ENCODE peak calls at places on chromosomes 4 and X, in four cellular contexts. One of them, this sample, is unnamed.

GRCh38 chr4:2058264-2059033 is 678 bp upstream of the NAT8L start:
- DNase-seq in GM12878: no peak
- DNase-seq in K562: peak
- DNase-seq in HL-60: no peak
- DNase-seq in this sample: no peak

GRCh38 chr4:8858188-8858924 is 13.3 kb downstream of the HMX1 start:
- DNase-seq in K562: no peak
- DNase-seq in GM12878: no peak
- DNase-seq in HL-60: no peak
- DNase-seq in this sample: no peak

GRCh38 chr4:89296399-89296798 is 11.2 kb downstream of the GPRIN3 start:
- DNase-seq in HL-60: no peak
- DNase-seq in GM12878: no peak
- DNase-seq in K562: no peak
- DNase-seq in this sample: no peak

GRCh38 chr4:122481766-122482405 is 25.4 kb upstream of the IL2 start:
- DNase-seq in K562: no peak
- DNase-seq in HL-60: no peak
- DNase-seq in GM12878: no peak
- DNase-seq in this sample: no peak

GRCh38 chr4:26034849-26035248 is 120.8 kb downstream of the SMIM20 start:
- DNase-seq in K562: no peak
- DNase-seq in HL-60: no peak
- DNase-seq in GM12878: no peak
- DNase-seq in this sample: no peak

GRCh38 chr4:125254111-125254510 is 60.6 kb upstream of the FAT4 start:
- DNase-seq in GM12878: no peak
- DNase-seq in HL-60: no peak
- DNase-seq in K562: no peak
- DNase-seq in this sample: no peak

GRCh38 chrX:131405497-131405896 is 116.4 kb upstream of the IGSF1 start:
- DNase-seq in GM12878: no peak
- DNase-seq in HL-60: no peak
- DNase-seq in K562: peak
- DNase-seq in this sample: no peak

GRCh38 chr4:38284294-38285045 is 324.3 kb downstream of the PTTG2 start:
- DNase-seq in K562: peak
- DNase-seq in HL-60: no peak
- DNase-seq in GM12878: no peak
- DNase-seq in this sample: no peak

GRCh38 chrX:22095306-22095705 is 63.2 kb downstream of the PHEX start:
- DNase-seq in GM12878: no peak
- DNase-seq in HL-60: no peak
- DNase-seq in K562: no peak
- DNase-seq in this sample: no peak

GRCh38 chrX:100410083-100410590 is at the start of gene PCDH19:
- DNase-seq in HL-60: no peak
- DNase-seq in K562: no peak
- DNase-seq in GM12878: no peak
- DNase-seq in this sample: no peak

GRCh38 chrX:55057691-55058249 is 17.1 kb upstream of the PAGE2B start:
- DNase-seq in GM12878: no peak
- DNase-seq in HL-60: peak
- DNase-seq in K562: peak
- DNase-seq in this sample: no peak
- TF ChIP-seq SPI1 in GM12878: no peak
- TF ChIP-seq SPI1 in HL-60: no peak
- TF ChIP-seq SPI1 in K562: no peak
- TF ChIP-seq SPI1 in this sample: no peak

DNA sequence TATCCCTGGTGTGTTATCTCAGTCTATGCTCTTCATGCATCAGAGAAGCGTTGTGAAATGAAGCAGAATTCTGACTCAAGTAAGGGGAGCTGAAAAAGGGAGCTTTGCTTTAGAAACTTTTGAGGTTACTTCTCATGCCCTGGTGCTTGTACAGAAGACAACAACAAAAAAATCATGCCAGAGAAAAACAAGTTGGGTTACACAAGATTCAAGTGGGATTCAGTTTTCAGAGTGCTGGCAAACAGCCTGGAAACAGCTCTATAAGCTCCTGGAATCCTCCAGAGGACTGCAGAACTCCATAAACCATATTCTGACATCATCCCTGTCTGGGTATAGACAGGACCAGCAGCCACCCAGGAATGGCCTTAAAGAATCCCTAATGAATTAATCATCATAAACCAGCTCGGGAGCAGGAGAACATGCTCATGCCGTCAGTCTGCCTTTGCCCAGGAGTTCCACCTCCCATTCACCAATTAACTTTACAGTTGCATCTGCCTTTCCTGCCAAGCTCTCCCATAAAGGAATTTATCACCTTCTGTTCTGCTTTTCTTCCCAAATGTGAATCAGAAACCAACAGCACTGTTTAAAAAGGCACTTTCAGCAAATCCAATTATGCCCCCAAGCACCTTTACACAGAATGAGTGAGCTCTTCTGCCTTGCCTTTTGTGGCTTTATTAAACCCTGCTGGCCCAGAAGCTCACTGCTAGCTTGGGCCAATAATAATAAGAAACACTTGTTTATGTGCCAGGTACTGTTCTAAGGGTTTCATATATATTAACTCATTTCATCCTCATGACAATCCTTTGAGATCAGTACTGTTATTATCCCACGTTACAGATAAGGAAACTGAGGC is 54.5 kb upstream of the FBXW7 start:
- DNase-seq in HL-60: no peak
- DNase-seq in K562: no peak
- DNase-seq in GM12878: no peak
- DNase-seq in this sample: no peak
- TF ChIP-seq POLR2AphosphoS5 in HL-60: no peak
- TF ChIP-seq POLR2AphosphoS5 in K562: no peak
- TF ChIP-seq POLR2AphosphoS5 in GM12878: no peak
- TF ChIP-seq POLR2AphosphoS5 in this sample: no peak

GRCh38 chr4:74714731-74715130 is 79.6 kb downstream of the BTC start:
- DNase-seq in K562: no peak
- DNase-seq in HL-60: no peak
- DNase-seq in GM12878: no peak
- DNase-seq in this sample: no peak

GRCh38 chr4:74716436-74716765 is 77.9 kb downstream of the BTC start:
- DNase-seq in HL-60: no peak
- DNase-seq in K562: no peak
- DNase-seq in GM12878: no peak
- DNase-seq in this sample: no peak

DNA sequence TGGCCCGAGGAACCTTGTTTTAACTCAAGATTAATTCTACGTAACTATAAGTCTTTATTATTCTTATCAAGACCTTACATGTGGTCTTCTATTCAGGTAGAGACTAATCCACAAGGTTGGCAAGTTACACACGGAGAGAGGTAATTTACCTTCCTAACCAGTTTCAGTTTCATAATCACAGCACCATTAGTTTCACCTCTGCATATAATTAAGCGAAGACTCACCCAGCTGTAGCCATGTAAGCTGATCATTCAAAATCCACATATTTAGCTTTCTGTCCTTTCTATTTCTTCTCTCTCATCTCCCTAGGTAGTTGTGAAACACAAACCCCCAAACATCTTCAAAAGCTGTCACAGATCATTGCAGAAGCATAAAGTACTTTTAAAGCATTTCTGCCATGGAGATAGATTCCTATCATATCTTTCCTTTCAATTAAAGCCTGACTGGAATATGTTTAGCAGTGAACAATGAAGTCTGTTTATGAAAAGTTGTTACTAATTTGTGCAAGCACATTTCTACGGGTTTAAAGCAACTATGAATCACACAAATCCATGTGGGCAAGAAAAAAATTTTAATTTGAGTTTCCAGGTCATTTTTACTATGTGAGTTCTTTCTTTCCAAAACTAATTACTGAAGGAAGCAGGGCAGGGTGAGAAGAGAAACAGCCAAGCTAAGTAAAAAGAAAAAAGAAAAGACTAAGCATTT is 78.4 kb downstream of the BTC start:
- DNase-seq in K562: no peak
- DNase-seq in GM12878: no peak
- DNase-seq in HL-60: no peak
- DNase-seq in this sample: no peak
- TF ChIP-seq SPI1 in K562: no peak
- TF ChIP-seq SPI1 in GM12878: no peak
- TF ChIP-seq SPI1 in HL-60: no peak
- TF ChIP-seq SPI1 in this sample: no peak

DNA sequence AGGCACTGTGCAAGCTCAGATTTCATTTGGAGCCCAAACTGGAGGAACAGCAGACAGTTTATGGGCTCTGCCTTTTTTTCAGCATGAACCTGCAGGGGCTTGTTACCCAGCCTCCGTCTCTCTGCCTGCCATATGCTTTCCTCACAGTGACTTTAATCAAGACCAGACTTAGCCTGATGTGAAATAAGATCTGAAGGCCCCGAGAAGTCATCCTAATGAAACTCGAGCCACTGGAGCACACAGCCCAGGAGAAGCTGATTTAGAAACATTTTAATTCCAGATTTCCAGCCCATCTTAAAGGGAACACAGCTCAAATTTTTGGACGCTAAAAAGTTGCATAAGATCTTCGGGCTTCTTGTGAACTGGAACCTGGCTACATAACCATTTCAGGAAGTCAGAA is 55.6 kb downstream of the SPATA18 start:
- DNase-seq in GM12878: no peak
- DNase-seq in K562: no peak
- DNase-seq in HL-60: no peak
- DNase-seq in this sample: no peak
- TF ChIP-seq POLR2AphosphoS5 in GM12878: no peak
- TF ChIP-seq POLR2AphosphoS5 in K562: no peak
- TF ChIP-seq POLR2AphosphoS5 in HL-60: no peak
- TF ChIP-seq POLR2AphosphoS5 in this sample: no peak

GRCh38 chr4:150001815-150002214 is 76.4 kb upstream of the DCLK2 start:
- DNase-seq in HL-60: no peak
- DNase-seq in GM12878: no peak
- DNase-seq in K562: no peak
- DNase-seq in this sample: no peak
- TF ChIP-seq SPI1 in HL-60: no peak
- TF ChIP-seq SPI1 in GM12878: no peak
- TF ChIP-seq SPI1 in K562: no peak
- TF ChIP-seq SPI1 in this sample: no peak

GRCh38 chrX:153685179-153685536 is 2.6 kb upstream of the SLC6A8 start:
- DNase-seq in GM12878: no peak
- DNase-seq in K562: no peak
- DNase-seq in HL-60: no peak
- DNase-seq in this sample: no peak

GRCh38 chrX:153685751-153686676 is 1.7 kb upstream of the SLC6A8 start:
- DNase-seq in HL-60: no peak
- DNase-seq in GM12878: no peak
- DNase-seq in K562: peak
- DNase-seq in this sample: no peak

GRCh38 chrX:153681175-153681574 is 6.6 kb upstream of the SLC6A8 start:
- DNase-seq in HL-60: no peak
- DNase-seq in K562: no peak
- DNase-seq in GM12878: no peak
- DNase-seq in this sample: no peak

GRCh38 chrX:153687121-153688039 is at the start of gene SLC6A8:
- DNase-seq in HL-60: no peak
- DNase-seq in GM12878: no peak
- DNase-seq in K562: peak
- DNase-seq in this sample: no peak

DNA sequence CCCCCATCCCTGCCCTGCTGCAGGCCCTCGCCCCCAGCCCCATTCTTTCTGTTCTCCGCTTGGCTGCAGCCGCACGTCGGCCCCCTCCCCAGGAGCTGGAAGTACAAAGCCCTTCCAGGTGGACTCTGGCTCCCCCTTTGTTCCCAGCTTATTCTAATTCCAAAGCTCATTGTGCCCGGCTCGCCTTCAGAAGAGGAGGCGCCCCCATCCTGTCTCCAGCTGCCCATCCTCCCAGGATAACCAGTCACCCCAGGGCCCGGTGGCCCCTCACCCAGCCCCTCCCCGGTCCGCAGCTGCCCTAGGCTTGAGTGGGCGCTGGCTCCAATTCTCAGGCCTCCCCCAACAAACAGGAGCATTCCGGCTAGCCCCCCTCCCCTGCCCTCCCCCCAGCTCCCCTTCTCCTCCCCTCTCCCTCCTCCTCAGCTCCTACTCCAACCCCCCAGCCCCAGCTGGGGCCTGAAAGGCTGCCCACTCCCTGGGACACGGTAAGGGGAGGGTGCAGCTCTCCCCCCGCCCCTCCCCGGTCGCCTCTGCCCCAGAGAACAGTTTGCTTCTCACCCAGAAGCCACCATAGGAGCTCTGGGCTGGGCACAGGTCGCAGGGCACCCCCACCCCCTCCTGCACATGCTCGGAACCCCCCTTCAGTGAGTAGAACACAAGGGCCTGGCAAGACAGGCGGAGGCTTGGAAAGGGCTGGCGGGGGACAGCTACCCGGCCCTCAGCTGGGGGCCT is 3.1 kb upstream of the SLC6A8 start:
- DNase-seq in HL-60: no peak
- DNase-seq in GM12878: no peak
- DNase-seq in K562: no peak
- DNase-seq in this sample: no peak
- TF ChIP-seq POLR2AphosphoS5 in HL-60: no peak
- TF ChIP-seq POLR2AphosphoS5 in GM12878: no peak
- TF ChIP-seq POLR2AphosphoS5 in K562: no peak
- TF ChIP-seq POLR2AphosphoS5 in this sample: no peak

GRCh38 chr4:136183513-136183912 is 1348.8 kb downstream of the PCDH18 start:
- DNase-seq in GM12878: no peak
- DNase-seq in K562: no peak
- DNase-seq in HL-60: no peak
- DNase-seq in this sample: no peak
- TF ChIP-seq SPI1 in GM12878: no peak
- TF ChIP-seq SPI1 in K562: no peak
- TF ChIP-seq SPI1 in HL-60: no peak
- TF ChIP-seq SPI1 in this sample: no peak

GRCh38 chrX:51026862-51027261 is 116.3 kb downstream of the BMP15 start:
- DNase-seq in HL-60: no peak
- DNase-seq in K562: no peak
- DNase-seq in GM12878: no peak
- DNase-seq in this sample: no peak
- TF ChIP-seq POLR2AphosphoS5 in HL-60: no peak
- TF ChIP-seq POLR2AphosphoS5 in K562: no peak
- TF ChIP-seq POLR2AphosphoS5 in GM12878: no peak
- TF ChIP-seq POLR2AphosphoS5 in this sample: no peak

DNA sequence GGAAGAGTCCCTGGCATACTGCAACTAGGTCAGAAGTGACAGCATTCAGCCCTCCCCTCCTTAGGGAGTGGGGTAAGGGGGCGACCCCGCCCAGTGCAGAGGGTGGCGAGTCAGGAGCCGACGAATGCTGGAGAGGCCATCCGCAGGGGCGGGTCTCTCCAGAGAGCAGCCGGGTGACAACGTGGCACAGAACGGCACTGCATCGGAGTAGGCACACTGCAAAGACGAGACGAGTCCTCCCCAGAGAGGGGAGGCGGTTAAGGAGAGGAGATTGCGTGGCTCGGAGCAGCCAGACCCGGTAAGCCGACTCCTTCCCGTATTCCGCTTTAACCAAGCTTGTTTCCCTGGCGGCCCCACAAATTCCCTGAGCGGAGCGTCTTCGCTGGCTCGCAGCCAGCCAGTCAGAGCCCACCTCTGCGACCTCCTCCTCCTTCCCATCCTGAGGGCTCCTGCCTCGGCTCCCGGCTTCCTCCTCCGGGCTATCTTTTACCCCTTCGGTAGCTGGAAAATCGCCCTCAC is 54.9 kb downstream of the LINC00632 start:
- DNase-seq in HL-60: no peak
- DNase-seq in GM12878: no peak
- DNase-seq in K562: no peak
- DNase-seq in this sample: no peak
- TF ChIP-seq SPI1 in HL-60: no peak
- TF ChIP-seq SPI1 in GM12878: no peak
- TF ChIP-seq SPI1 in K562: no peak
- TF ChIP-seq SPI1 in this sample: no peak

GRCh38 chr4:129545599-129546278 is 449.8 kb downstream of the C4orf33 start:
- DNase-seq in HL-60: no peak
- DNase-seq in K562: no peak
- DNase-seq in GM12878: no peak
- DNase-seq in this sample: no peak
- TF ChIP-seq POLR2AphosphoS5 in HL-60: no peak
- TF ChIP-seq POLR2AphosphoS5 in K562: no peak
- TF ChIP-seq POLR2AphosphoS5 in GM12878: no peak
- TF ChIP-seq POLR2AphosphoS5 in this sample: no peak

This sample was measured in GM12891.